ENCODE peak calls at places on chromosomes 7 and 10, in seven cellular contexts. T, G, E, R, M, P and N are unnamed samples.
A peak's percentile ranks its signal among the peaks of the same experiment; 100 is the strongest.

GRCh38 chr7:130369110-130369711 is 11.1 kb upstream of the CPA1 start:
- DNase-seq in T (no peak), R (peak; percentile 26), E (no peak), M (no peak), P (no peak), G (no peak), N (no peak)

GRCh38 chr7:26200113-26200443 is 468 bp downstream of the HNRNPA2B1 start:
- DNase-seq in R (peak; percentile 87), M (peak; percentile 46), G (peak; percentile 75), E (peak; percentile 65), P (peak; percentile 65), T (peak; percentile 84), N (peak; percentile 67)

GRCh38 chr7:112892263-112892662 is 102.1 kb upstream of the TMEM168 start:
- DNase-seq in E (no peak), T (no peak), P (no peak), R (no peak), G (no peak), M (peak; percentile 17), N (peak; percentile 10)

GRCh38 chr10:103881420-103882284 is 26.3 kb upstream of the SH3PXD2A start:
- DNase-seq in T (peak; percentile 41), G (peak; percentile 74), R (no peak), M (peak; percentile 99), E (no peak), P (no peak), N (no peak)

GRCh38 chr7:152436279-152437147 is 710 bp upstream of the KMT2C start:
- DNase-seq in M (peak; percentile 91), P (peak; percentile 89), T (peak; percentile 96), G (peak; percentile 93), E (peak; percentile 98), R (peak; percentile 96), N (peak; percentile 92)

GRCh38 chr7:34080513-34080912 is 175.2 kb downstream of the BMPER start:
- DNase-seq in P (no peak), R (no peak), T (no peak), G (no peak), E (no peak), M (peak; percentile 53), N (no peak)

GRCh38 chr10:102815790-102816549 is 21.2 kb downstream of the CYP17A1 start:
- DNase-seq in P (no peak), R (no peak), M (no peak), G (peak; percentile 48), E (no peak), T (peak; percentile 81), N (no peak)

GRCh38 chr7:100568936-100569844 is 4.5 kb downstream of the SAP25 start:
- DNase-seq in M (no peak), R (peak; percentile 87), E (peak; percentile 91), G (peak; percentile 58), P (no peak), T (peak; percentile 40), N (peak; percentile 50)